ENCODE peak calls at places on chromosomes 13 and 19, in six cellular contexts. P is heart right ventricle; D is body of pancreas; X is heart left ventricle; K is CD8-positive, alpha-beta T cell; Y is pancreas. I is an unnamed sample.

GRCh38 chr19:33520844-33521479 is 629 bp downstream of the PEPD start:
- ATAC-seq in Y (peak), D (no peak), P (no peak), K (no peak), X (no peak), I (no peak)

GRCh38 chr19:10471909-10472308 is 31.2 kb downstream of the KEAP1 start:
- ATAC-seq in K (peak), X (no peak), Y (peak), P (no peak), D (no peak), I (no peak)

GRCh38 chr13:23903906-23904280 is 6.6 kb upstream of the C1QTNF9B start:
- ATAC-seq in D (no peak), P (no peak), Y (no peak), K (no peak), X (no peak), I (peak)

GRCh38 chr19:45144431-45145269 is 16.1 kb downstream of the NKPD1 start:
- ATAC-seq in Y (no peak), X (no peak), K (no peak), D (no peak), P (no peak), I (no peak)

GRCh38 chr19:21748088-21748487 is 19.3 kb downstream of the ZNF100 start:
- ATAC-seq in D (no peak), X (peak), Y (no peak), P (no peak), K (no peak), I (no peak)

GRCh38 chr19:17336872-17337674 is at the start of gene GTPBP3:
- ATAC-seq in Y (peak), K (peak), X (peak), P (peak), D (peak), I (peak)

GRCh38 chr13:31134055-31134711 is 27.5 kb downstream of the HSPH1 start:
- ATAC-seq in D (no peak), P (no peak), K (no peak), Y (no peak), X (no peak), I (no peak)

GRCh38 chr19:39100500-39101166 is 16.5 kb downstream of the ACP7 start:
- ATAC-seq in X (no peak), P (no peak), Y (no peak), K (no peak), D (no peak), I (no peak)

GRCh38 chr19:18746393-18747167 is 44.5 kb downstream of the COMP start:
- ATAC-seq in X (no peak), Y (no peak), K (no peak), P (no peak), D (no peak), I (no peak)

GRCh38 chr19:30240904-30241695 is 131.1 kb upstream of the ZNF536 start:
- ATAC-seq in K (no peak), Y (no peak), P (no peak), X (no peak), D (no peak), I (no peak)

GRCh38 chr13:113604186-113604585 is 19.6 kb downstream of the TFDP1 start:
- ATAC-seq in K (no peak), D (no peak), X (no peak), P (no peak), Y (no peak), I (no peak)

GRCh38 chr13:43805071-43805468 is 18.3 kb upstream of the ENOX1 start:
- ATAC-seq in K (no peak), P (no peak), X (no peak), D (no peak), Y (peak), I (no peak)

GRCh38 chr19:57245959-57246358 is 5.5 kb downstream of the ZNF805 start:
- ATAC-seq in K (no peak), D (no peak), X (no peak), P (no peak), Y (no peak), I (no peak)

GRCh38 chr19:54704928-54705327 is 19.3 kb upstream of the KIR3DL3 start:
- ATAC-seq in P (no peak), Y (no peak), X (no peak), D (no peak), K (no peak), I (no peak)

GRCh38 chr19:18254546-18255500 is 19.4 kb downstream of the IQCN start:
- ATAC-seq in K (no peak), P (no peak), D (peak), Y (peak), X (no peak), I (no peak)

GRCh38 chr13:113170503-113170902 is 12.1 kb downstream of the PROZ start:
- ATAC-seq in P (no peak), K (no peak), D (no peak), Y (no peak), X (no peak), I (no peak)

GRCh38 chr13:38758278-38758677 is 71.4 kb downstream of the FREM2 start:
- ATAC-seq in P (no peak), D (no peak), Y (no peak), K (no peak), X (no peak), I (no peak)

GRCh38 chr13:97395437-97396136 is 38.4 kb upstream of the RAP2A start:
- ATAC-seq in D (no peak), X (peak), Y (no peak), P (no peak), K (no peak), I (peak)

GRCh38 chr13:73385848-73386247 is 327.0 kb downstream of the KLF5 start:
- ATAC-seq in D (no peak), P (no peak), Y (no peak), X (no peak), K (no peak), I (no peak)

GRCh38 chr19:41872384-41872774 is 4.7 kb upstream of the CD79A start:
- ATAC-seq in Y (peak), K (no peak), X (no peak), P (no peak), D (no peak), I (no peak)
- H3K27ac ChIP-seq in Y (no peak), K (peak), X (peak), P (peak), D (no peak), I (no peak)

DNA sequence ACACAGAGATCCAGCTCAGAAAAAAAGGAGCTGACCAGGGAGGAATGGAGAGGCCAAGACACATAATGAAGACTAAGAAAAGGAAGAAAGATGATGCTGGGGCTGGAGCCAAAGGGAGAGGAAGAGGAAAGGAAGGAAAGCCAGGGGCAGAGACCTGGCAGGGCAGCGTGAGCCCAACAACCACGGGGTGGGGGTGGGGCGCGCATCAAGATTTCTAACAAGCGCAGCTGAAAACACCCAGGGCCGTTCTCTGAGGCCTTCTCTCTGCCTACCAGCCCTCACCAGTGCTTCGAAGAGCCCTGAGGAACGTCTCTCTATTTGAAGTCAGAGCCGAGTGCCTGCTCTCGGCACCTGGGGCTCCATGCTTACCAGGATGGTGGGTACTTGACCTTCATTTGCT is 23.6 kb upstream of the POU2F2 start:
- ATAC-seq in P (no peak), Y (no peak), K (no peak), X (no peak), D (no peak), I (no peak)
- H3K27ac ChIP-seq in P (no peak), Y (no peak), K (no peak), X (no peak), D (no peak), I (no peak)

DNA sequence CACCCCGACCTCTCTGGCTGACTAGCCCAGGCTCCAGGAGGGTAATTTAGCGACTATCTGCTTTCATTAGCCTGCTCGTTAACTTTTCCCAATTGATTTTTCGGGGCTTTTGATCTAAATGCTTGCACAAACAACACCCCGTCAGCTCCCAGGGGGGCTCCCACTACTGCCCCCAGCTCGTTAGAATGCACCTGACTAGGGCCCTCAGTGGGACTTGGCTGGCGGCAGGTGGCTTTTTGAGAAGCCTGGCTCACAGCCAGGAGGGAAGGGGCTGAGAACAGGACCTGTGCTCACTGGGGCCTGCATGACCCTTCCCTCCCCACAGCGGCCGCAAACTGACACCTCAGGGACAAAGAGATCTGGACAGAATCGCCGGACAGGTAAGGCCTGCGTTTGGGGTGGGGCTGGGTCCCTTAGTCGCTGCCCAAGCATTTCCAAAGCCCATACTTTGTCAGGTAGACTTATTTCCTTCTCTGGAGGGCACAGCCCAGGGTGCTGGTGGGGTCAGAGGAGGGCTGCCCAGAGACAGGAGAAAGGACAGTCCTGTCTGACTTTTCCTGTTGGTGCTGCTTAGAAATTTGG is 7.6 kb upstream of the CD79A start:
- ATAC-seq in K (no peak), P (no peak), Y (no peak), D (no peak), X (no peak), I (no peak)
- H3K27ac ChIP-seq in K (no peak), P (no peak), Y (no peak), D (no peak), X (no peak), I (no peak)

DNA sequence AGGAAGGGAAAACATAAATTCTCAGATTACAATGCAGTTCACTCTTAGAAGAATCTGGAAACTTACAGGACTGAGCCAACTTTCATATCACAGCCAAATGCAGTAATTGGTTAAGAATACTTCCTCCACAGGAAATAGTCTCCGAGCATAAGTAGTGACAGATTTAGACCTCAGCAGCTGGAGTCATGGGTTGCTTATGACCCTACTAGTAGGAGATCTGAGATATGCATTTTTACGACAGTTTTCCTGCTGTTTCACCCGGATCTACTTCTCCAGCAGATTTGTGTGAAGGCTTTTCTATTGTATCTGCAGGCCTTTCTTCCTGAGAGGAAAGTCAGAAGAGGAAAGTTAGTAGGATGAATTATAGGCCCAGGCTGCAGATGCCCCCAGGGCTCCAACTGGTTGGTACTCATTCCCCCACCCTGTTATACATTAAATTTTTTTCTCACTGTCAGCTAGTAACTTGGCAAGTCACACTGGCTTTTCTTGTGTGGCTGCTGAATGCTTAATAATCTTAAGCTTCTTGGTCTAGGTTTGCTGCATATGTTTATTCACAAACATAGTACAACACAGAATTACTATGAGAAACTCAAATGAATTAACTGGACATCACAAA is 1241.5 kb upstream of the MIR17HG start:
- ATAC-seq in D (no peak), X (no peak), Y (no peak), K (no peak), P (no peak), I (no peak)
- H3K27ac ChIP-seq in D (no peak), X (no peak), Y (no peak), K (no peak), P (no peak), I (no peak)

GRCh38 chr13:32989331-32989730 is 26.9 kb upstream of the KL start:
- ATAC-seq in P (no peak), Y (no peak), K (no peak), X (no peak), D (no peak), I (no peak)
- H3K27ac ChIP-seq in P (no peak), Y (no peak), K (no peak), X (peak), D (no peak), I (no peak)

GRCh38 chr13:78497702-78498319 is 105.5 kb downstream of the POU4F1 start:
- ATAC-seq in K (no peak), P (no peak), Y (no peak), D (no peak), X (peak), I (no peak)
- H3K27ac ChIP-seq in K (no peak), P (no peak), Y (no peak), D (no peak), X (no peak), I (no peak)

GRCh38 chr13:20704459-20705069 is 1.1 kb downstream of the IL17D start:
- ATAC-seq in P (no peak), D (no peak), K (no peak), X (no peak), Y (peak), I (no peak)
- H3K27ac ChIP-seq in P (no peak), D (peak), K (no peak), X (no peak), Y (no peak), I (peak)

DNA sequence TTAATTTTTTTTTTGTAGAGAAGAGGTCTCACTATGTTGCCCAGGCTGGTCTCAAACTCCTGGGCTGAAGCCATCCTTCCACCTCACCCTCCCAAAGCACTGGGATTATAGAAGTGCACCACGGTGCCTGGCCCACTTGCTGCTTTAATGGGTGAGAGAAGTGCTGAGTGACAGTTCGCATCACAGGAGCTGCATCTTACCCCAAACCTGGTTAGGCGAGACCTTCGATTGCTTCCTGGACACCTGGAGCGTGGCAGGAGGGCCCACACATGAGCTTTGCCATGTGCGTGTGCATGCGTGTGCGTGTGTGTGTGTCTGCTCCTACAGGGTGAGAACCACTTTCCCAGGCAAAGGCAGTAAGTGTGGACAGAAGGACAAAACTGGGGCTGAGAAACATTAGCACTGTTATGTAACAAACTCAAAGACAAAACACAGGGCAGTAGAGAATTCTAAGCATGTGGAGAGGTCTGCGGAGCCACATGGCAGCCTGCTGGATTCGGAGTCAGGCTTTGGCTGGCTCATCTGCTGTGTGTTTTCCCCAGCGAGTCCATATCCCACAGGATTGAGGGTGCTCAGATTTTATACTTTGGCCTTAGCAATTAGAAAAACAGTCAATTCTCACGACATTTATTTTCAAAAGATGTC is 11.7 kb upstream of the MTIF3 start:
- ATAC-seq in D (no peak), P (peak), X (peak), K (no peak), Y (no peak), I (no peak)
- H3K27ac ChIP-seq in D (no peak), P (peak), X (no peak), K (no peak), Y (no peak), I (no peak)

GRCh38 chr13:107233541-107233940 is 665.6 kb upstream of the ARGLU1 start:
- ATAC-seq in P (no peak), X (no peak), D (no peak), K (no peak), Y (no peak), I (no peak)
- H3K27ac ChIP-seq in P (no peak), X (no peak), D (no peak), K (no peak), Y (no peak), I (no peak)